ENCODE peak calls at places on chromosomes 13 and 19, in eight cellular contexts. One of them, this sample, is unnamed.

GRCh38 chr13:93784191-93784590 is 557.6 kb downstream of the GPC6 start:
- ATAC-seq in lower lobe of right lung: no peak
- ATAC-seq in HCT116: no peak
- ATAC-seq in left cardiac atrium: no peak
- ATAC-seq in Right ventricle myocardium superior: no peak
- ATAC-seq in heart left ventricle: no peak
- ATAC-seq in PC-3: no peak
- ATAC-seq in heart right ventricle: no peak
- ATAC-seq in this sample: no peak

GRCh38 chr19:3512562-3512961 is 6.5 kb downstream of the FZR1 start:
- ATAC-seq in PC-3: no peak
- ATAC-seq in lower lobe of right lung: no peak
- ATAC-seq in Right ventricle myocardium superior: no peak
- ATAC-seq in heart right ventricle: no peak
- ATAC-seq in heart left ventricle: peak
- ATAC-seq in HCT116: no peak
- ATAC-seq in left cardiac atrium: peak
- ATAC-seq in this sample: no peak

GRCh38 chr13:111429064-111429558 is 108.7 kb downstream of the TEX29 start:
- ATAC-seq in heart right ventricle: no peak
- ATAC-seq in lower lobe of right lung: peak
- ATAC-seq in Right ventricle myocardium superior: peak
- ATAC-seq in HCT116: peak
- ATAC-seq in heart left ventricle: peak
- ATAC-seq in left cardiac atrium: no peak
- ATAC-seq in PC-3: peak
- ATAC-seq in this sample: peak

GRCh38 chr13:28622286-28622685 is 36.6 kb upstream of the POMP start:
- ATAC-seq in Right ventricle myocardium superior: peak
- ATAC-seq in PC-3: no peak
- ATAC-seq in lower lobe of right lung: peak
- ATAC-seq in heart left ventricle: peak
- ATAC-seq in left cardiac atrium: peak
- ATAC-seq in heart right ventricle: peak
- ATAC-seq in HCT116: no peak
- ATAC-seq in this sample: no peak

GRCh38 chr19:5113101-5113557 is 144.2 kb downstream of the KDM4B start:
- ATAC-seq in heart left ventricle: no peak
- ATAC-seq in left cardiac atrium: no peak
- ATAC-seq in lower lobe of right lung: no peak
- ATAC-seq in HCT116: no peak
- ATAC-seq in heart right ventricle: no peak
- ATAC-seq in Right ventricle myocardium superior: no peak
- ATAC-seq in PC-3: no peak
- ATAC-seq in this sample: no peak

GRCh38 chr13:49932066-49932465 is 4.1 kb downstream of the SPRYD7 start:
- ATAC-seq in left cardiac atrium: no peak
- ATAC-seq in lower lobe of right lung: no peak
- ATAC-seq in heart right ventricle: no peak
- ATAC-seq in HCT116: no peak
- ATAC-seq in PC-3: no peak
- ATAC-seq in Right ventricle myocardium superior: no peak
- ATAC-seq in heart left ventricle: no peak
- ATAC-seq in this sample: no peak

GRCh38 chr13:65756071-65756671 is 1474.0 kb downstream of the PCDH9 start:
- ATAC-seq in lower lobe of right lung: no peak
- ATAC-seq in Right ventricle myocardium superior: no peak
- ATAC-seq in left cardiac atrium: no peak
- ATAC-seq in heart right ventricle: no peak
- ATAC-seq in PC-3: no peak
- ATAC-seq in heart left ventricle: no peak
- ATAC-seq in HCT116: no peak
- ATAC-seq in this sample: no peak

GRCh38 chr13:95535243-95535642 is 17.3 kb upstream of the CLDN10 start:
- ATAC-seq in Right ventricle myocardium superior: no peak
- ATAC-seq in heart left ventricle: peak
- ATAC-seq in heart right ventricle: no peak
- ATAC-seq in HCT116: peak
- ATAC-seq in left cardiac atrium: no peak
- ATAC-seq in PC-3: peak
- ATAC-seq in lower lobe of right lung: peak
- ATAC-seq in this sample: peak

GRCh38 chr13:28181413-28181812 is 43.1 kb downstream of the PAN3 start:
- ATAC-seq in left cardiac atrium: no peak
- ATAC-seq in PC-3: peak
- ATAC-seq in Right ventricle myocardium superior: no peak
- ATAC-seq in HCT116: peak
- ATAC-seq in heart left ventricle: no peak
- ATAC-seq in heart right ventricle: no peak
- ATAC-seq in lower lobe of right lung: no peak
- ATAC-seq in this sample: peak

GRCh38 chr19:42515241-42515832 is 12.9 kb downstream of the CEACAM1 start:
- ATAC-seq in HCT116: no peak
- ATAC-seq in PC-3: no peak
- ATAC-seq in lower lobe of right lung: no peak
- ATAC-seq in left cardiac atrium: no peak
- ATAC-seq in heart left ventricle: no peak
- ATAC-seq in Right ventricle myocardium superior: no peak
- ATAC-seq in heart right ventricle: no peak
- ATAC-seq in this sample: no peak

GRCh38 chr13:77836423-77836822 is 82.2 kb downstream of the EDNRB start:
- ATAC-seq in HCT116: no peak
- ATAC-seq in heart left ventricle: peak
- ATAC-seq in left cardiac atrium: no peak
- ATAC-seq in Right ventricle myocardium superior: peak
- ATAC-seq in PC-3: no peak
- ATAC-seq in lower lobe of right lung: peak
- ATAC-seq in heart right ventricle: no peak
- ATAC-seq in this sample: no peak

GRCh38 chr19:35306473-35307246 is 14.7 kb downstream of the MAG start:
- ATAC-seq in Right ventricle myocardium superior: no peak
- ATAC-seq in PC-3: peak
- ATAC-seq in left cardiac atrium: no peak
- ATAC-seq in heart left ventricle: no peak
- ATAC-seq in heart right ventricle: no peak
- ATAC-seq in HCT116: peak
- ATAC-seq in lower lobe of right lung: no peak
- ATAC-seq in this sample: no peak

GRCh38 chr13:48251616-48252081 is 18.6 kb downstream of the ITM2B start:
- ATAC-seq in left cardiac atrium: peak
- ATAC-seq in HCT116: no peak
- ATAC-seq in heart left ventricle: no peak
- ATAC-seq in PC-3: no peak
- ATAC-seq in lower lobe of right lung: peak
- ATAC-seq in Right ventricle myocardium superior: peak
- ATAC-seq in heart right ventricle: no peak
- ATAC-seq in this sample: no peak

GRCh38 chr19:30222428-30222873 is 149.7 kb upstream of the ZNF536 start:
- ATAC-seq in lower lobe of right lung: no peak
- ATAC-seq in HCT116: peak
- ATAC-seq in left cardiac atrium: no peak
- ATAC-seq in heart left ventricle: peak
- ATAC-seq in Right ventricle myocardium superior: peak
- ATAC-seq in PC-3: no peak
- ATAC-seq in heart right ventricle: peak
- ATAC-seq in this sample: no peak

GRCh38 chr19:40674291-40674690 is 16.2 kb downstream of the NUMBL start:
- ATAC-seq in heart left ventricle: no peak
- ATAC-seq in HCT116: no peak
- ATAC-seq in Right ventricle myocardium superior: no peak
- ATAC-seq in left cardiac atrium: no peak
- ATAC-seq in PC-3: no peak
- ATAC-seq in lower lobe of right lung: peak
- ATAC-seq in heart right ventricle: no peak
- ATAC-seq in this sample: peak

GRCh38 chr13:33611016-33611805 is 206.7 kb upstream of the RFC3 start:
- ATAC-seq in Right ventricle myocardium superior: peak
- ATAC-seq in left cardiac atrium: peak
- ATAC-seq in heart left ventricle: peak
- ATAC-seq in PC-3: no peak
- ATAC-seq in HCT116: no peak
- ATAC-seq in lower lobe of right lung: peak
- ATAC-seq in heart right ventricle: peak
- ATAC-seq in this sample: peak

GRCh38 chr19:56765107-56765506 is 75.4 kb downstream of the PEG3 start:
- ATAC-seq in PC-3: no peak
- ATAC-seq in lower lobe of right lung: peak
- ATAC-seq in HCT116: no peak
- ATAC-seq in left cardiac atrium: peak
- ATAC-seq in heart right ventricle: peak
- ATAC-seq in heart left ventricle: peak
- ATAC-seq in Right ventricle myocardium superior: peak
- ATAC-seq in this sample: no peak

GRCh38 chr13:42593719-42594012 is 19.7 kb downstream of the TNFSF11 start:
- ATAC-seq in heart right ventricle: no peak
- ATAC-seq in PC-3: no peak
- ATAC-seq in left cardiac atrium: no peak
- ATAC-seq in HCT116: no peak
- ATAC-seq in Right ventricle myocardium superior: no peak
- ATAC-seq in heart left ventricle: no peak
- ATAC-seq in lower lobe of right lung: no peak
- ATAC-seq in this sample: no peak

GRCh38 chr19:1407662-1408299 is 395 bp downstream of the DAZAP1 start:
- ATAC-seq in heart left ventricle: no peak
- ATAC-seq in heart right ventricle: no peak
- ATAC-seq in lower lobe of right lung: peak
- ATAC-seq in HCT116: peak
- ATAC-seq in left cardiac atrium: peak
- ATAC-seq in PC-3: peak
- ATAC-seq in Right ventricle myocardium superior: no peak
- ATAC-seq in this sample: no peak

GRCh38 chr13:29782798-29783197 is 67.6 kb downstream of the UBL3 start:
- ATAC-seq in lower lobe of right lung: peak
- ATAC-seq in HCT116: no peak
- ATAC-seq in heart left ventricle: no peak
- ATAC-seq in heart right ventricle: no peak
- ATAC-seq in Right ventricle myocardium superior: no peak
- ATAC-seq in PC-3: no peak
- ATAC-seq in left cardiac atrium: no peak
- ATAC-seq in this sample: no peak

GRCh38 chr13:79212064-79212619 is 193.9 kb downstream of the RBM26 start:
- ATAC-seq in heart left ventricle: no peak
- ATAC-seq in lower lobe of right lung: no peak
- ATAC-seq in left cardiac atrium: no peak
- ATAC-seq in heart right ventricle: no peak
- ATAC-seq in Right ventricle myocardium superior: no peak
- ATAC-seq in HCT116: no peak
- ATAC-seq in PC-3: no peak
- ATAC-seq in this sample: no peak

GRCh38 chr19:45591004-45591637 is 6.5 kb upstream of the OPA3 start:
- ATAC-seq in lower lobe of right lung: peak
- ATAC-seq in heart left ventricle: peak
- ATAC-seq in left cardiac atrium: no peak
- ATAC-seq in HCT116: peak
- ATAC-seq in PC-3: no peak
- ATAC-seq in heart right ventricle: no peak
- ATAC-seq in Right ventricle myocardium superior: peak
- ATAC-seq in this sample: peak

GRCh38 chr19:5914946-5915781 is 1.1 kb downstream of the CAPS start:
- ATAC-seq in left cardiac atrium: peak
- ATAC-seq in HCT116: peak
- ATAC-seq in lower lobe of right lung: peak
- ATAC-seq in heart left ventricle: peak
- ATAC-seq in PC-3: peak
- ATAC-seq in heart right ventricle: peak
- ATAC-seq in Right ventricle myocardium superior: peak
- ATAC-seq in this sample: peak

GRCh38 chr19:37654525-37654832 is 786 bp downstream of the ZFP30 start:
- ATAC-seq in heart right ventricle: no peak
- ATAC-seq in PC-3: no peak
- ATAC-seq in left cardiac atrium: no peak
- ATAC-seq in HCT116: no peak
- ATAC-seq in Right ventricle myocardium superior: no peak
- ATAC-seq in heart left ventricle: no peak
- ATAC-seq in lower lobe of right lung: no peak
- ATAC-seq in this sample: no peak

GRCh38 chr13:44313674-44314073 is 60.0 kb upstream of the SERP2 start:
- ATAC-seq in HCT116: peak
- ATAC-seq in Right ventricle myocardium superior: no peak
- ATAC-seq in heart right ventricle: no peak
- ATAC-seq in lower lobe of right lung: no peak
- ATAC-seq in left cardiac atrium: no peak
- ATAC-seq in heart left ventricle: no peak
- ATAC-seq in PC-3: peak
- ATAC-seq in this sample: peak

GRCh38 chr19:13015361-13016231 is 20.3 kb downstream of the NFIX start:
- ATAC-seq in lower lobe of right lung: no peak
- ATAC-seq in PC-3: peak
- ATAC-seq in HCT116: no peak
- ATAC-seq in heart left ventricle: no peak
- ATAC-seq in Right ventricle myocardium superior: no peak
- ATAC-seq in left cardiac atrium: no peak
- ATAC-seq in heart right ventricle: no peak
- ATAC-seq in this sample: peak

GRCh38 chr13:109684836-109685602 is 101.4 kb downstream of the IRS2 start:
- ATAC-seq in Right ventricle myocardium superior: peak
- ATAC-seq in heart left ventricle: peak
- ATAC-seq in lower lobe of right lung: no peak
- ATAC-seq in heart right ventricle: peak
- ATAC-seq in PC-3: peak
- ATAC-seq in left cardiac atrium: peak
- ATAC-seq in HCT116: no peak
- ATAC-seq in this sample: peak

GRCh38 chr19:1231729-1232128 is 6.1 kb downstream of the CBARP start:
- ATAC-seq in HCT116: no peak
- ATAC-seq in heart right ventricle: no peak
- ATAC-seq in heart left ventricle: no peak
- ATAC-seq in left cardiac atrium: no peak
- ATAC-seq in lower lobe of right lung: peak
- ATAC-seq in PC-3: peak
- ATAC-seq in Right ventricle myocardium superior: no peak
- ATAC-seq in this sample: peak

GRCh38 chr19:6707658-6708018 is 12.8 kb downstream of the C3 start:
- ATAC-seq in heart left ventricle: no peak
- ATAC-seq in HCT116: no peak
- ATAC-seq in left cardiac atrium: no peak
- ATAC-seq in PC-3: no peak
- ATAC-seq in Right ventricle myocardium superior: no peak
- ATAC-seq in lower lobe of right lung: no peak
- ATAC-seq in heart right ventricle: no peak
- ATAC-seq in this sample: no peak

GRCh38 chr13:85241045-85241444 is 558.2 kb downstream of the SLITRK6 start:
- ATAC-seq in heart left ventricle: no peak
- ATAC-seq in PC-3: peak
- ATAC-seq in Right ventricle myocardium superior: no peak
- ATAC-seq in HCT116: peak
- ATAC-seq in heart right ventricle: no peak
- ATAC-seq in left cardiac atrium: no peak
- ATAC-seq in lower lobe of right lung: peak
- ATAC-seq in this sample: no peak

GRCh38 chr13:95924389-95924994 is 128.7 kb downstream of the UGGT2 start:
- ATAC-seq in lower lobe of right lung: no peak
- ATAC-seq in heart left ventricle: no peak
- ATAC-seq in Right ventricle myocardium superior: no peak
- ATAC-seq in PC-3: peak
- ATAC-seq in HCT116: peak
- ATAC-seq in heart right ventricle: no peak
- ATAC-seq in left cardiac atrium: no peak
- ATAC-seq in this sample: peak

GRCh38 chr19:39111593-39112199 is 13.9 kb upstream of the PAK4 start:
- ATAC-seq in HCT116: peak
- ATAC-seq in lower lobe of right lung: no peak
- ATAC-seq in left cardiac atrium: no peak
- ATAC-seq in PC-3: peak
- ATAC-seq in heart left ventricle: no peak
- ATAC-seq in Right ventricle myocardium superior: no peak
- ATAC-seq in heart right ventricle: no peak
- ATAC-seq in this sample: peak